ENCODE peak calls at places on chromosomes 16 and 17, in five cellular contexts. One of them, this sample, is unnamed.

GRCh38 chr16:80680046-80680445 is 124.4 kb downstream of the CDYL2 start:
- DNase-seq in Caco-2: no peak
- DNase-seq in fibroblast of lung: no peak
- DNase-seq in HCT116: no peak
- DNase-seq in stomach: no peak
- DNase-seq in this sample: no peak

GRCh38 chr17:36601303-36602029 is at the start of gene MRM1:
- DNase-seq in Caco-2: peak; percentile 95
- DNase-seq in fibroblast of lung: peak; percentile 93
- DNase-seq in HCT116: peak; percentile 91
- DNase-seq in stomach: peak; percentile 94
- DNase-seq in this sample: peak; percentile 100

GRCh38 chr16:88473666-88474534 is 20.8 kb downstream of the ZFPM1 start:
- DNase-seq in Caco-2: no peak
- DNase-seq in fibroblast of lung: peak; percentile 67
- DNase-seq in HCT116: no peak
- DNase-seq in stomach: peak; percentile 89
- DNase-seq in this sample: peak; percentile 63

GRCh38 chr16:69660166-69660565 is 66.2 kb downstream of the NQO1 start:
- DNase-seq in Caco-2: no peak
- DNase-seq in fibroblast of lung: no peak
- DNase-seq in HCT116: no peak
- DNase-seq in stomach: no peak
- DNase-seq in this sample: no peak

GRCh38 chr16:87070657-87071056 is 246.5 kb downstream of the C16orf95 start:
- DNase-seq in Caco-2: no peak
- DNase-seq in fibroblast of lung: no peak
- DNase-seq in HCT116: no peak
- DNase-seq in stomach: no peak
- DNase-seq in this sample: no peak

GRCh38 chr16:17343729-17344128 is 127.0 kb downstream of the XYLT1 start:
- DNase-seq in Caco-2: no peak
- DNase-seq in fibroblast of lung: no peak
- DNase-seq in HCT116: no peak
- DNase-seq in stomach: no peak
- DNase-seq in this sample: no peak

GRCh38 chr16:66551788-66552287 is 538 bp upstream of the CKLF start:
- DNase-seq in Caco-2: no peak
- DNase-seq in fibroblast of lung: no peak
- DNase-seq in HCT116: no peak
- DNase-seq in stomach: no peak
- DNase-seq in this sample: no peak

GRCh38 chr16:11671676-11672075 is 3.4 kb downstream of the SNN start:
- DNase-seq in Caco-2: no peak
- DNase-seq in fibroblast of lung: no peak
- DNase-seq in HCT116: no peak
- DNase-seq in stomach: no peak
- DNase-seq in this sample: no peak

GRCh38 chr17:29140631-29141483 is 39.3 kb downstream of the MYO18A start:
- DNase-seq in Caco-2: no peak
- DNase-seq in fibroblast of lung: peak; percentile 49
- DNase-seq in HCT116: no peak
- DNase-seq in stomach: no peak
- DNase-seq in this sample: no peak

GRCh38 chr16:2197765-2198164 is 1.4 kb upstream of the CASKIN1 start:
- DNase-seq in Caco-2: no peak
- DNase-seq in fibroblast of lung: no peak
- DNase-seq in HCT116: no peak
- DNase-seq in stomach: no peak
- DNase-seq in this sample: no peak

GRCh38 chr17:41456206-41456605 is 11.0 kb downstream of the KRT32 start:
- DNase-seq in Caco-2: no peak
- DNase-seq in fibroblast of lung: no peak
- DNase-seq in HCT116: no peak
- DNase-seq in stomach: no peak
- DNase-seq in this sample: peak; percentile 56

GRCh38 chr17:77675816-77676799 is 282.4 kb upstream of the TNRC6C start:
- DNase-seq in Caco-2: no peak
- DNase-seq in fibroblast of lung: no peak
- DNase-seq in HCT116: no peak
- DNase-seq in stomach: no peak
- DNase-seq in this sample: no peak

GRCh38 chr16:1442697-1443096 is 1.7 kb downstream of the CCDC154 start:
- DNase-seq in Caco-2: no peak
- DNase-seq in fibroblast of lung: no peak
- DNase-seq in HCT116: no peak
- DNase-seq in stomach: no peak
- DNase-seq in this sample: no peak

GRCh38 chr17:78588258-78589030 is 11.2 kb upstream of the DNAH17 start:
- DNase-seq in Caco-2: no peak
- DNase-seq in fibroblast of lung: no peak
- DNase-seq in HCT116: no peak
- DNase-seq in stomach: no peak
- DNase-seq in this sample: no peak

GRCh38 chr16:88549671-88550643 is 20.2 kb upstream of the ZC3H18 start:
- DNase-seq in Caco-2: no peak
- DNase-seq in fibroblast of lung: no peak
- DNase-seq in HCT116: no peak
- DNase-seq in stomach: no peak
- DNase-seq in this sample: peak; percentile 35

GRCh38 chr17:56373981-56374380 is 219.5 kb upstream of the NOG start:
- DNase-seq in Caco-2: peak; percentile 4
- DNase-seq in fibroblast of lung: no peak
- DNase-seq in HCT116: no peak
- DNase-seq in stomach: no peak
- DNase-seq in this sample: no peak

GRCh38 chr17:1629647-1630310 is 1.1 kb upstream of the SLC43A2 start:
- DNase-seq in Caco-2: peak; percentile 91
- DNase-seq in fibroblast of lung: no peak
- DNase-seq in HCT116: peak; percentile 29
- DNase-seq in stomach: peak; percentile 84
- DNase-seq in this sample: peak; percentile 81

GRCh38 chr16:11389631-11390565 is 44.6 kb downstream of the RMI2 start:
- DNase-seq in Caco-2: no peak
- DNase-seq in fibroblast of lung: no peak
- DNase-seq in HCT116: no peak
- DNase-seq in stomach: no peak
- DNase-seq in this sample: no peak

GRCh38 chr16:66925322-66925840 is at the start of gene RRAD:
- DNase-seq in Caco-2: no peak
- DNase-seq in fibroblast of lung: peak; percentile 22
- DNase-seq in HCT116: no peak
- DNase-seq in stomach: no peak
- DNase-seq in this sample: peak; percentile 29

GRCh38 chr16:85988723-85989313 is 89.9 kb downstream of the IRF8 start:
- DNase-seq in Caco-2: no peak
- DNase-seq in fibroblast of lung: no peak
- DNase-seq in HCT116: no peak
- DNase-seq in stomach: no peak
- DNase-seq in this sample: no peak

GRCh38 chr16:50265716-50266336 is 525 bp upstream of the ADCY7 start:
- DNase-seq in Caco-2: no peak
- DNase-seq in fibroblast of lung: no peak
- DNase-seq in HCT116: no peak
- DNase-seq in stomach: no peak
- DNase-seq in this sample: no peak

GRCh38 chr16:50266337-50267091 is at the start of gene ADCY7:
- DNase-seq in Caco-2: no peak
- DNase-seq in fibroblast of lung: peak; percentile 76
- DNase-seq in HCT116: peak; percentile 26
- DNase-seq in stomach: peak; percentile 63
- DNase-seq in this sample: peak; percentile 86

GRCh38 chr16:50263940-50264929 is 2.1 kb upstream of the ADCY7 start:
- DNase-seq in Caco-2: no peak
- DNase-seq in fibroblast of lung: peak; percentile 50
- DNase-seq in HCT116: no peak
- DNase-seq in stomach: no peak
- DNase-seq in this sample: no peak

GRCh38 chr16:50267151-50267631 is 840 bp downstream of the ADCY7 start:
- DNase-seq in Caco-2: no peak
- DNase-seq in fibroblast of lung: no peak
- DNase-seq in HCT116: no peak
- DNase-seq in stomach: no peak
- DNase-seq in this sample: no peak

GRCh38 chr16:50265260-50265659 is 1.1 kb upstream of the ADCY7 start:
- DNase-seq in Caco-2: peak; percentile 30
- DNase-seq in fibroblast of lung: no peak
- DNase-seq in HCT116: peak; percentile 33
- DNase-seq in stomach: peak; percentile 54
- DNase-seq in this sample: peak; percentile 44
- TF ChIP-seq CTCF in Caco-2: peak; percentile 64
- TF ChIP-seq CTCF in fibroblast of lung: peak; percentile 4
- TF ChIP-seq CTCF in HCT116: peak; percentile 71
- TF ChIP-seq CTCF in stomach: peak; percentile 11
- TF ChIP-seq CTCF in this sample: no peak

DNA sequence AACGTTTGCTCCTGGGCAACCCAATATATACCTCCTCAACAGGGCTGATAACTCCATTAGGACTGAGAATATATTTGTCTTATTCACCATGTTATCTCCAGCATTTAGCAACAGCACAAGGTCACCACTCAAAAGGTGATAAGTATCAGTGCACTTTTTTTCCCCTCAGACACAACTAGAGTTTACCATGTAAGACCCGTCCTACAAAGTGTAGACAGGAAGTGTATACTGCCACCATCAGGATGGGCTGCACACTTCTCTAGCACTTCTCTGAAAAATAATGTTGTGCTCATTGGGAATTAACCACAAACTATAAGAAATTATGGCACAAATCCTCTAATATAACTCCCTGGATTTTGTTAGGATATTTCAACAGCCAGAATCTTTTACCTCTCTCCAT is 5.7 kb upstream of the VAT1L start:
- DNase-seq in Caco-2: peak; percentile 14
- DNase-seq in fibroblast of lung: peak; percentile 48
- DNase-seq in HCT116: peak; percentile 7
- DNase-seq in stomach: no peak
- DNase-seq in this sample: no peak
- TF ChIP-seq CTCF in Caco-2: peak; percentile 40
- TF ChIP-seq CTCF in fibroblast of lung: no peak
- TF ChIP-seq CTCF in HCT116: peak; percentile 34
- TF ChIP-seq CTCF in stomach: no peak
- TF ChIP-seq CTCF in this sample: no peak

GRCh38 chr16:60905806-60906205 is 1130.4 kb downstream of the CDH8 start:
- DNase-seq in Caco-2: no peak
- DNase-seq in fibroblast of lung: no peak
- DNase-seq in HCT116: no peak
- DNase-seq in stomach: no peak
- DNase-seq in this sample: no peak

GRCh38 chr16:60902114-60902513 is 1134.1 kb downstream of the CDH8 start:
- DNase-seq in Caco-2: no peak
- DNase-seq in fibroblast of lung: no peak
- DNase-seq in HCT116: no peak
- DNase-seq in stomach: no peak
- DNase-seq in this sample: no peak

DNA sequence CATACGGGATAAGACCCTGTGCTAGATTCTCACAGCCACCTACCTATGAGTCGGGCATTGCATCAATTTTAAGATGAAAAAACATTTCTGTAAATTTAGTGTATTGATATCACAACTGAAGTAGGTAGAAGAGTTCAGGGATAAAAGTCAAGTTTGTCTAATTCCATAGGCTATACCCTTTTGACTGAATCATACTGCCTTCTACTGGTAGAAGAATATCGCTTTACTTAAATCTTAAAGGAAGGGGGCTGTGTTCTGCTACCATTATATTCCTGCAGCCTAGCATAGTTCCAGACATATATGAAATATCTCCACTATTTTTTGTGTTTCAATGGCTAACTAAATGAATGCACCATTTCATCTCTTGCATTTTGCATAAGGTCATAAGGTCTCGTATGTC is 1128.6 kb downstream of the CDH8 start:
- DNase-seq in Caco-2: no peak
- DNase-seq in fibroblast of lung: no peak
- DNase-seq in HCT116: no peak
- DNase-seq in stomach: no peak
- DNase-seq in this sample: no peak
- TF ChIP-seq CTCF in Caco-2: no peak
- TF ChIP-seq CTCF in fibroblast of lung: no peak
- TF ChIP-seq CTCF in HCT116: no peak
- TF ChIP-seq CTCF in stomach: no peak
- TF ChIP-seq CTCF in this sample: no peak

GRCh38 chr16:74990832-74991231 is 5.9 kb upstream of the WDR59 start:
- DNase-seq in Caco-2: no peak
- DNase-seq in fibroblast of lung: no peak
- DNase-seq in HCT116: no peak
- DNase-seq in stomach: no peak
- DNase-seq in this sample: no peak
- TF ChIP-seq CTCF in Caco-2: no peak
- TF ChIP-seq CTCF in fibroblast of lung: no peak
- TF ChIP-seq CTCF in HCT116: no peak
- TF ChIP-seq CTCF in stomach: no peak
- TF ChIP-seq CTCF in this sample: no peak

DNA sequence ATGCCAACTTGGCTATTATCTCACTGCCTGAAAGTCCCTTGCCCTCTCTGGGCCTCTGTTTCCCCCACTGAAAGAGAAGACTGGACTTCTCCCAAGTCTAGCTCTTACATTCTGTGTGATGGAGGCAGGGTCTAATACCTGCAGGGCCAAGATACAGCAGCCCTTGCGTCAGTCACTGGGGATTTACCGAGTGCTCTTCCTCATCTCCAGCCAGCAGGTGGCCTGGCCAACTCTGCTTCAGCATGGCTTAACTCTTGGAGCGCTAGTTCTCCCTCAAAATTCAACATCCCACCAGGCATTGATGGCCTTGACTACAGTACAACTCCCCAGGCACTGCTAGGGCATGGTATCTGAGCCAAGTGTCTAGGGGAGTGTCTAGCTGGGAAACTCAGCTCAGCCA is 19.9 kb upstream of the MTMR4 start:
- DNase-seq in Caco-2: no peak
- DNase-seq in fibroblast of lung: no peak
- DNase-seq in HCT116: no peak
- DNase-seq in stomach: no peak
- DNase-seq in this sample: no peak
- TF ChIP-seq CTCF in Caco-2: no peak
- TF ChIP-seq CTCF in fibroblast of lung: no peak
- TF ChIP-seq CTCF in HCT116: no peak
- TF ChIP-seq CTCF in stomach: no peak
- TF ChIP-seq CTCF in this sample: no peak

This sample was measured in Calu3.